ENCODE peak calls at places on chromosomes 6 and 20, in nine cellular contexts. Q, R, W, K, P, X, T, O and V are unnamed samples.

GRCh38 chr6:32153252-32153834 is 598 bp upstream of the PPT2 start:
- DNase-seq in Q (no peak), R (no peak), W (no peak), K (no peak), P (no peak), X (peak), T (peak), O (no peak), V (no peak)

GRCh38 chr20:44756956-44757355 is 11.3 kb downstream of the KCNK15 start:
- DNase-seq in Q (no peak), R (no peak), W (no peak), K (no peak), P (no peak), X (no peak), T (no peak), O (no peak), V (no peak)

GRCh38 chr20:37209661-37210314 is 30.4 kb upstream of the MROH8 start:
- DNase-seq in Q (no peak), R (no peak), W (no peak), K (no peak), P (no peak), X (no peak), T (no peak), O (no peak), V (no peak)

GRCh38 chr6:13526718-13527668 is 39.6 kb upstream of the GFOD1 start:
- DNase-seq in Q (no peak), R (no peak), W (peak), K (peak), P (no peak), X (no peak), T (peak), O (no peak), V (no peak)

GRCh38 chr6:86738078-86738477 is 199.2 kb upstream of the HTR1E start:
- DNase-seq in Q (no peak), R (no peak), W (no peak), K (no peak), P (no peak), X (no peak), T (no peak), O (no peak), V (no peak)

GRCh38 chr6:141677598-141678211 is 455.0 kb upstream of the GJE1 start:
- DNase-seq in Q (no peak), R (no peak), W (peak), K (no peak), P (no peak), X (peak), T (no peak), O (peak), V (peak)

GRCh38 chr6:143141442-143141841 is 80.8 kb downstream of the AIG1 start:
- DNase-seq in Q (no peak), R (peak), W (no peak), K (no peak), P (no peak), X (no peak), T (no peak), O (peak), V (peak)

GRCh38 chr6:138944412-138944811 is 43.6 kb downstream of the REPS1 start:
- DNase-seq in Q (no peak), R (no peak), W (no peak), K (no peak), P (peak), X (no peak), T (peak), O (peak), V (peak)

GRCh38 chr6:100257661-100258395 is 206.9 kb downstream of the SIM1 start:
- DNase-seq in Q (no peak), R (peak), W (no peak), K (no peak), P (no peak), X (peak), T (no peak), O (peak), V (no peak)

GRCh38 chr6:102525336-102525735 is 1131.8 kb downstream of the GRIK2 start:
- DNase-seq in Q (no peak), R (no peak), W (no peak), K (no peak), P (no peak), X (no peak), T (no peak), O (no peak), V (no peak)

GRCh38 chr6:115485400-115485799 is 575.3 kb downstream of the FRK start:
- DNase-seq in Q (no peak), R (no peak), W (no peak), K (no peak), P (no peak), X (peak), T (no peak), O (no peak), V (no peak)

GRCh38 chr20:18428490-18429173 is 38.2 kb downstream of the DZANK1 start:
- DNase-seq in Q (no peak), R (no peak), W (no peak), K (no peak), P (no peak), X (peak), T (no peak), O (no peak), V (no peak)

GRCh38 chr6:41442800-41443501 is 103.2 kb upstream of the FOXP4 start:
- DNase-seq in Q (no peak), R (no peak), W (peak), K (no peak), P (no peak), X (peak), T (peak), O (no peak), V (peak)

GRCh38 chr20:37229300-37229699 is 32.3 kb downstream of the GHRH start:
- DNase-seq in Q (no peak), R (no peak), W (no peak), K (no peak), P (no peak), X (no peak), T (no peak), O (no peak), V (no peak)